ENCODE peak calls at places on chromosomes 11 and 22, in four cellular contexts. One of them, this sample, is unnamed.
A peak's percentile ranks its signal among the peaks of the same experiment; 100 is the strongest.

GRCh38 chr11:129331217-129331616 is 44.4 kb upstream of the BARX2 start:
- DNase-seq in anterior cingulate cortex: no peak
- DNase-seq in MM.1S: no peak
- DNase-seq in NCI-H1105 treated with DMSO at 0.1 percent for 48 hours: no peak
- DNase-seq in this sample: no peak

GRCh38 chr11:17528181-17528691 is 16.0 kb downstream of the USH1C start:
- DNase-seq in anterior cingulate cortex: peak; percentile 66
- DNase-seq in MM.1S: peak; percentile 57
- DNase-seq in NCI-H1105 treated with DMSO at 0.1 percent for 48 hours: no peak
- DNase-seq in this sample: peak; percentile 40

GRCh38 chr11:62856333-62856910 is 17.0 kb upstream of the WDR74 start:
- DNase-seq in anterior cingulate cortex: no peak
- DNase-seq in MM.1S: no peak
- DNase-seq in NCI-H1105 treated with DMSO at 0.1 percent for 48 hours: peak; percentile 39
- DNase-seq in this sample: no peak

GRCh38 chr11:15826826-15827225 is 529.5 kb downstream of the SOX6 start:
- DNase-seq in anterior cingulate cortex: peak; percentile 16
- DNase-seq in MM.1S: peak; percentile 31
- DNase-seq in NCI-H1105 treated with DMSO at 0.1 percent for 48 hours: peak; percentile 54
- DNase-seq in this sample: peak; percentile 26

GRCh38 chr22:28106601-28107000 is 187.5 kb upstream of the PITPNB start:
- DNase-seq in anterior cingulate cortex: no peak
- DNase-seq in MM.1S: no peak
- DNase-seq in NCI-H1105 treated with DMSO at 0.1 percent for 48 hours: no peak
- DNase-seq in this sample: no peak

GRCh38 chr11:67179892-67180490 is 60.9 kb downstream of the KDM2A start:
- DNase-seq in anterior cingulate cortex: no peak
- DNase-seq in MM.1S: no peak
- DNase-seq in NCI-H1105 treated with DMSO at 0.1 percent for 48 hours: no peak
- DNase-seq in this sample: no peak

GRCh38 chr22:42945736-42946135 is 69.2 kb downstream of the PACSIN2 start:
- DNase-seq in anterior cingulate cortex: no peak
- DNase-seq in MM.1S: no peak
- DNase-seq in NCI-H1105 treated with DMSO at 0.1 percent for 48 hours: no peak
- DNase-seq in this sample: no peak

GRCh38 chr11:116702772-116703360 is 69.9 kb downstream of the BUD13 start:
- DNase-seq in anterior cingulate cortex: no peak
- DNase-seq in MM.1S: no peak
- DNase-seq in NCI-H1105 treated with DMSO at 0.1 percent for 48 hours: no peak
- DNase-seq in this sample: no peak

GRCh38 chr11:13880719-13881118 is 81.8 kb upstream of the SPON1 start:
- DNase-seq in anterior cingulate cortex: no peak
- DNase-seq in MM.1S: no peak
- DNase-seq in NCI-H1105 treated with DMSO at 0.1 percent for 48 hours: no peak
- DNase-seq in this sample: no peak

GRCh38 chr22:22171357-22172218 is 73.0 kb upstream of the VPREB1 start:
- DNase-seq in anterior cingulate cortex: no peak
- DNase-seq in MM.1S: peak; percentile 57
- DNase-seq in NCI-H1105 treated with DMSO at 0.1 percent for 48 hours: no peak
- DNase-seq in this sample: no peak

GRCh38 chr22:32103648-32104326 is 55.3 kb downstream of the C22orf42 start:
- DNase-seq in anterior cingulate cortex: no peak
- DNase-seq in MM.1S: no peak
- DNase-seq in NCI-H1105 treated with DMSO at 0.1 percent for 48 hours: peak; percentile 38
- DNase-seq in this sample: no peak

GRCh38 chr11:47259178-47259977 is 1.6 kb downstream of the NR1H3 start:
- DNase-seq in anterior cingulate cortex: no peak
- DNase-seq in MM.1S: peak; percentile 23
- DNase-seq in NCI-H1105 treated with DMSO at 0.1 percent for 48 hours: no peak
- DNase-seq in this sample: peak; percentile 36

GRCh38 chr11:24391165-24391564 is 105.7 kb upstream of the LUZP2 start:
- DNase-seq in anterior cingulate cortex: no peak
- DNase-seq in MM.1S: no peak
- DNase-seq in NCI-H1105 treated with DMSO at 0.1 percent for 48 hours: no peak
- DNase-seq in this sample: no peak

GRCh38 chr11:103842795-103843194 is 193.6 kb upstream of the DDI1 start:
- DNase-seq in anterior cingulate cortex: no peak
- DNase-seq in MM.1S: no peak
- DNase-seq in NCI-H1105 treated with DMSO at 0.1 percent for 48 hours: peak; percentile 49
- DNase-seq in this sample: no peak

GRCh38 chr11:11396290-11397042 is 43.4 kb upstream of the CSNK2A3 start:
- DNase-seq in anterior cingulate cortex: no peak
- DNase-seq in MM.1S: no peak
- DNase-seq in NCI-H1105 treated with DMSO at 0.1 percent for 48 hours: no peak
- DNase-seq in this sample: no peak

GRCh38 chr11:31240340-31240904 is 129.1 kb downstream of the DCDC1 start:
- DNase-seq in anterior cingulate cortex: no peak
- DNase-seq in MM.1S: peak; percentile 40
- DNase-seq in NCI-H1105 treated with DMSO at 0.1 percent for 48 hours: peak; percentile 67
- DNase-seq in this sample: no peak

GRCh38 chr11:26976389-26976788 is 17.5 kb upstream of the FIBIN start:
- DNase-seq in anterior cingulate cortex: no peak
- DNase-seq in MM.1S: no peak
- DNase-seq in NCI-H1105 treated with DMSO at 0.1 percent for 48 hours: no peak
- DNase-seq in this sample: no peak

GRCh38 chr11:45654242-45654641 is 11.2 kb downstream of the CHST1 start:
- DNase-seq in anterior cingulate cortex: peak; percentile 78
- DNase-seq in MM.1S: no peak
- DNase-seq in NCI-H1105 treated with DMSO at 0.1 percent for 48 hours: no peak
- DNase-seq in this sample: no peak

GRCh38 chr11:8233691-8234424 is 29.8 kb downstream of the LMO1 start:
- DNase-seq in anterior cingulate cortex: no peak
- DNase-seq in MM.1S: no peak
- DNase-seq in NCI-H1105 treated with DMSO at 0.1 percent for 48 hours: peak; percentile 27
- DNase-seq in this sample: no peak